ENCODE peak calls at places on chromosomes 3 and 15, in six cellular contexts. K is GM23338, H is fibroblast of the aortic adventitia, M is colonic mucosa, S is body of pancreas, Y is astrocyte of the cerebellum. Q is an unnamed sample.

GRCh38 chr3:129116482-129116946 is 5.1 kb downstream of the RAB43 start:
- DNase-seq in K (peak; percentile 48), M (peak; percentile 42), Y (no peak), H (no peak), S (no peak), Q (no peak)

GRCh38 chr3:123053107-123053506 is 13.7 kb upstream of the PDIA5 start:
- DNase-seq in K (no peak), M (no peak), H (peak; percentile 43), S (peak; percentile 65), Y (no peak), Q (no peak)

GRCh38 chr3:36095238-36095637 is 285.1 kb upstream of the STAC start:
- DNase-seq in S (no peak), M (no peak), K (no peak), H (no peak), Y (no peak), Q (no peak)

GRCh38 chr15:25136119-25136518 is 181.3 kb downstream of the SNRPN start:
- DNase-seq in S (no peak), K (peak; percentile 81), Y (no peak), H (peak; percentile 9), M (no peak), Q (no peak)

GRCh38 chr3:186967686-186968085 is 37.4 kb downstream of the ST6GAL1 start:
- DNase-seq in Y (peak; percentile 16), S (no peak), H (no peak), M (no peak), K (no peak), Q (no peak)

GRCh38 chr3:61560452-61561373 is 658 bp upstream of the PTPRG start:
- DNase-seq in Y (peak; percentile 63), H (peak; percentile 87), M (peak; percentile 83), K (peak; percentile 96), S (peak; percentile 79), Q (no peak)

GRCh38 chr3:185656321-185656840 is 70.3 kb downstream of the SENP2 start:
- DNase-seq in Y (peak; percentile 96), K (no peak), M (no peak), S (no peak), H (peak; percentile 99), Q (peak; percentile 99)

GRCh38 chr15:94230436-94230885 is 900 bp upstream of the MCTP2 start:
- DNase-seq in H (no peak), S (no peak), Y (no peak), M (no peak), K (no peak), Q (no peak)

GRCh38 chr3:187798531-187799520 is 53.6 kb upstream of the BCL6 start:
- DNase-seq in S (no peak), K (no peak), H (no peak), Y (no peak), M (no peak), Q (no peak)

GRCh38 chr3:47355010-47355409 is 25.8 kb upstream of the PTPN23 start:
- DNase-seq in Y (no peak), M (no peak), S (no peak), H (no peak), K (no peak), Q (no peak)

GRCh38 chr15:39261397-39261796 is 319.5 kb upstream of the THBS1 start:
- DNase-seq in Y (no peak), K (no peak), M (no peak), H (peak; percentile 67), S (no peak), Q (no peak)

GRCh38 chr3:70120360-70120966 is 120.9 kb downstream of the SAMMSON start:
- DNase-seq in H (peak; percentile 72), K (peak; percentile 91), Y (peak; percentile 45), S (peak; percentile 87), M (peak; percentile 84), Q (no peak)

GRCh38 chr3:120795017-120795648 is 52.6 kb downstream of the GTF2E1 start:
- DNase-seq in K (peak; percentile 92), H (peak; percentile 87), M (peak; percentile 80), Y (peak; percentile 65), S (peak; percentile 84), Q (no peak)

GRCh38 chr3:132399054-132399929 is 18.0 kb upstream of the DNAJC13 start:
- DNase-seq in H (peak; percentile 84), S (peak; percentile 27), Y (peak; percentile 45), M (no peak), K (peak; percentile 82), Q (no peak)

GRCh38 chr3:6723205-6723604 is 137.7 kb upstream of the GRM7 start:
- DNase-seq in K (no peak), M (no peak), S (no peak), H (no peak), Y (no peak), Q (no peak)

DNA sequence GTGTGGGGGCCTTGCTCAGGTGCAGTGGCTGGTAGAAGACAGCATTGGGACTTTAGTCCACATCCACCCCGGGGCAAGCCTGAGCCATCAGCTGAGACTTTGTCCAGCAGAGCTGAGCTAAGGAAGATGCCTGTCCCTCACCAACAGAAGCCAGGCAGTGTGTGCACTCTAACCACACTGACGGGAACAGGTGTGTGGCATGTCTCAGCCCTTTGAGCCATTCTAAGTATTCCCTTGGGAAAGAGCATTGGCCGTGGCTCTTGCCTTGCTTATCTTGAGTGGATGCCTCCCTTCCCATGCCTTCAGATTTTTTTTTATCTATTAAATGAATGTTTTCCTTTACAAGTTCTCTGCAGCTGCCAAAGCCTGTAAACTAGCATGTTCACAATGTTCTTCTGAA is 3.5 kb downstream of the GABRA5 start:
- DNase-seq in K (no peak), Y (no peak), H (no peak), S (no peak), M (no peak), Q (no peak)
- TF ChIP-seq CTCF in K (no peak), Y (no peak), H (no peak), S (no peak), M (no peak), Q (no peak)

GRCh38 chr3:194167873-194168272 is 31.9 kb downstream of the HES1 start:
- DNase-seq in K (no peak), M (no peak), H (no peak), Y (no peak), S (no peak), Q (no peak)

GRCh38 chr3:194165619-194166018 is 29.7 kb downstream of the HES1 start:
- DNase-seq in Y (no peak), S (no peak), M (no peak), H (no peak), K (no peak), Q (no peak)

GRCh38 chr3:194168994-194169393 is 33.0 kb downstream of the HES1 start:
- DNase-seq in S (no peak), Y (no peak), H (no peak), K (no peak), M (no peak), Q (no peak)

GRCh38 chr3:194167480-194167862 is 31.5 kb downstream of the HES1 start:
- DNase-seq in M (no peak), H (no peak), Y (no peak), K (no peak), S (no peak), Q (no peak)

DNA sequence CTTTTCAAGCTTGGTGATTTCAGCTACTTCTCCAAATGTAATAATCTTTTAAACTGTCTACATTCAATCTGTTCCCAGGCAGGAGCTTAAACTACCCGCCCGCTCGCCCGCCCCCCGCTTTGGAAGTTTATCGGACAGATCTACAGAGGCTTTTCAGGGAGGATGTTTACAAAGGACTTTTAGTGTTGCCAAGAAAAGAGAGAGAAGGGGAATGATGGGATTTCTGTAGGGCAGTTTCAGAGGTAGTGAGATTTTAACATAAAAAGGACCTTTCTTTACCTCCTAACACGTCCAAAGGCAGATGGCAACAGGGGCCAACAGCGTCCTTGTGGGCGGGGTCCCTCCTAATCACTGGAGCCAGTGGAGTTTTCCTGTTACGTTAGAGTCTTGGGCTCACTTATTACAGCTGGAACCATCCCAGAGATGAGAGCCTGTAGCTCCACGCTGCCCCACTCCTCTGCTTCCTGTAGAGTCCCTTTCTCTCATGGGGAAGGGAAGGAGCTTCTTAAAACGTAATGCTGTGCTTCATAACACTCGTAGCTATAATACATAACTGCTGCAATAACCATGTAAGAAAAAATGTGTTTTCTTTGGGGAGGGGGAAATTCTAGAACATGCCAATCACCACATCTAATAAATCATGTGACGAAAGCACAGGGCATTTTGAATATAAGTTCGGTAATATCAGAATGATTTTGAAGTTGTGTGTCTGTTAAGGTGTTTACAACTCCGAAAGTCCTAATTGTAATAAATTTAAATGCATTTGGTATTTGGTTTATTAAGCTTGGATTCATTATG is 30.9 kb downstream of the HES1 start:
- DNase-seq in S (no peak), K (peak; percentile 44), Y (no peak), H (peak; percentile 8), M (no peak), Q (no peak)
- H3K4me3 ChIP-seq in S (no peak overlapping the region), K (no peak overlapping the region), Y (no peak overlapping the region), H (no peak overlapping the region), M (no peak overlapping the region), Q (no peak overlapping the region)

DNA sequence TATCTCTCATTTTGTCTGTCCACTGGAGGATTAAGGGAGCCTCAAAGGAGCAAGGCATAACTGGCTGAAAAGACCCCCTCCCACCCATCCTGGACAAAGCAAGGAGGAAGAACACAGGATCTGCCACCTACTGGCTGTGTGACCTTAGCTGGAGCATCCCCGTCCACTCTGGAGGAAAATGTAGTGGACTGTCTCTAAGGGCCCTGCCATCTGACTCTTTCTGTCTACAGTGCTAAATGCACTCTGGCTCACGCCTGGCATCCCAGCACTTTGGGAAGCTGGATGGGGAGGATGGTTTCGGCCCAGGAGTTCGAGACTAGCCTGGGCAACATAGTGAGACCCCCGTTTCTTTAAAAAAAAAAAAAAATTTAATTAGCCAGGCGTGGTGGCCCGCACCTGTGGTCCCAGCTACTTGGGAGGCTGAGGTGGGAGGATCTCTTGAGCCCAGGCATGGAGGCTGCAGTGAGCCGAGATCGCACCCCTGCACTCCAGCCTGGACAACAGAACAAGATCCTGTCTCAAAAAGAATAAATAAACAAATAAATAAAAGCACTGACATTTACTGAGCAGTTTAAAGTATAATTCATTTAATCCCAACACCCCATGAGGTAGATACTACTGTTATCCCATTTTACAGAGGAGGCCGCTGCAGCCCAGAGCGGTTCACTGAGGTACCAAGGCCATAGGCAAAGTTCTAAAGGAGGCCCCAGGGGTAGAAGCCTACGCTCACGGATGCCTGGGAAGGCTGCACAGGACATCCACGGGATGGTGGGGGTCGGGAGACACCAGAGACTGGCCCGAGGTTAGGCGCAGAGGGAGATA is 1.1 kb downstream of the TBC1D2B start:
- DNase-seq in M (no peak), K (peak; percentile 31), H (no peak), S (peak; percentile 24), Y (no peak), Q (no peak)
- TF ChIP-seq CTCF in M (no peak), K (peak; percentile 36), H (peak; percentile 24), S (no peak), Y (no peak), Q (peak; percentile 33)

GRCh38 chr15:99509686-99510461 is 55.9 kb upstream of the MEF2A start:
- DNase-seq in M (no peak), S (no peak), Y (no peak), K (no peak), H (no peak), Q (no peak)

GRCh38 chr15:99508807-99509311 is 56.9 kb upstream of the MEF2A start:
- DNase-seq in Y (no peak), H (no peak), S (no peak), K (no peak), M (no peak), Q (no peak)

GRCh38 chr15:99514306-99514705 is 51.5 kb upstream of the MEF2A start:
- DNase-seq in K (no peak), H (no peak), S (no peak), Y (no peak), M (no peak), Q (no peak)

GRCh38 chr15:99511865-99512632 is 53.7 kb upstream of the MEF2A start:
- DNase-seq in K (no peak), S (no peak), Y (no peak), M (no peak), H (no peak), Q (no peak)

GRCh38 chr15:99511529-99511864 is 54.3 kb upstream of the MEF2A start:
- DNase-seq in S (no peak), Y (peak; percentile 86), K (no peak), H (peak; percentile 93), M (no peak), Q (peak; percentile 32)
- H3K4me3 ChIP-seq in S (no peak overlapping the region), Y (no peak overlapping the region), K (no peak overlapping the region), H (no peak overlapping the region), M (no peak overlapping the region), Q (no peak overlapping the region)

Q was measured in BJ.